ENCODE peak calls at places on chromosomes 11 and 22, in six cellular contexts. One of them, this sample, is unnamed.

GRCh38 chr11:129279326-129280026 is 87.4 kb upstream of the ARHGAP32 start:
- DNase-seq in mesenchymal stem cell: peak
- DNase-seq in IMR-90: peak
- DNase-seq in H1: peak
- DNase-seq in trophoblast cell: peak
- DNase-seq in H9: peak
- DNase-seq in this sample: peak

GRCh38 chr11:122733301-122733686 is 77.8 kb downstream of the UBASH3B start:
- DNase-seq in mesenchymal stem cell: peak
- DNase-seq in H1: no peak
- DNase-seq in IMR-90: peak
- DNase-seq in trophoblast cell: peak
- DNase-seq in H9: no peak
- DNase-seq in this sample: no peak

GRCh38 chr11:64384981-64385952 is 26.3 kb downstream of the RPS6KA4 start:
- DNase-seq in IMR-90: no peak
- DNase-seq in H9: no peak
- DNase-seq in trophoblast cell: peak
- DNase-seq in H1: no peak
- DNase-seq in mesenchymal stem cell: no peak
- DNase-seq in this sample: no peak

GRCh38 chr11:120061761-120062560 is 76.0 kb downstream of the TRIM29 start:
- DNase-seq in H9: peak
- DNase-seq in IMR-90: no peak
- DNase-seq in mesenchymal stem cell: no peak
- DNase-seq in H1: peak
- DNase-seq in trophoblast cell: peak
- DNase-seq in this sample: peak

GRCh38 chr11:110613526-110613925 is 98.7 kb downstream of the ARHGAP20 start:
- DNase-seq in trophoblast cell: peak
- DNase-seq in IMR-90: peak
- DNase-seq in H1: no peak
- DNase-seq in mesenchymal stem cell: no peak
- DNase-seq in H9: no peak
- DNase-seq in this sample: no peak

GRCh38 chr22:27472975-27473374 is 328.6 kb downstream of the MN1 start:
- DNase-seq in IMR-90: no peak
- DNase-seq in H9: no peak
- DNase-seq in H1: no peak
- DNase-seq in trophoblast cell: no peak
- DNase-seq in mesenchymal stem cell: no peak
- DNase-seq in this sample: no peak

GRCh38 chr11:91219501-91219900 is 996.7 kb upstream of the CHORDC1 start:
- DNase-seq in mesenchymal stem cell: no peak
- DNase-seq in H9: no peak
- DNase-seq in H1: no peak
- DNase-seq in trophoblast cell: peak
- DNase-seq in IMR-90: peak
- DNase-seq in this sample: no peak

GRCh38 chr11:68978931-68979591 is 1.7 kb downstream of the MRGPRD start:
- DNase-seq in H1: no peak
- DNase-seq in mesenchymal stem cell: no peak
- DNase-seq in trophoblast cell: no peak
- DNase-seq in IMR-90: no peak
- DNase-seq in H9: peak
- DNase-seq in this sample: no peak

GRCh38 chr11:61787928-61788491 is 4.4 kb downstream of the TMEM258 start:
- DNase-seq in mesenchymal stem cell: peak
- DNase-seq in H9: peak
- DNase-seq in H1: peak
- DNase-seq in trophoblast cell: peak
- DNase-seq in IMR-90: peak
- DNase-seq in this sample: peak

GRCh38 chr11:112596324-112596723 is 335.7 kb upstream of the PLET1 start:
- DNase-seq in H9: peak
- DNase-seq in mesenchymal stem cell: no peak
- DNase-seq in trophoblast cell: no peak
- DNase-seq in IMR-90: no peak
- DNase-seq in H1: no peak
- DNase-seq in this sample: no peak

GRCh38 chr11:108009497-108010360 is 1.0 kb downstream of the CUL5 start:
- DNase-seq in IMR-90: no peak
- DNase-seq in trophoblast cell: peak
- DNase-seq in mesenchymal stem cell: peak
- DNase-seq in H9: no peak
- DNase-seq in H1: no peak
- DNase-seq in this sample: no peak

GRCh38 chr22:19371893-19372292 is 59.6 kb downstream of the HIRA start:
- DNase-seq in mesenchymal stem cell: no peak
- DNase-seq in H1: no peak
- DNase-seq in IMR-90: no peak
- DNase-seq in H9: no peak
- DNase-seq in trophoblast cell: no peak
- DNase-seq in this sample: no peak

GRCh38 chr11:117387992-117388765 is 60.5 kb downstream of the CEP164 start:
- DNase-seq in IMR-90: peak
- DNase-seq in trophoblast cell: peak
- DNase-seq in H9: no peak
- DNase-seq in H1: no peak
- DNase-seq in mesenchymal stem cell: peak
- DNase-seq in this sample: no peak

GRCh38 chr11:134374891-134375550 is 37.0 kb downstream of the B3GAT1 start:
- DNase-seq in H9: no peak
- DNase-seq in IMR-90: no peak
- DNase-seq in H1: no peak
- DNase-seq in trophoblast cell: no peak
- DNase-seq in mesenchymal stem cell: no peak
- DNase-seq in this sample: no peak

GRCh38 chr11:67345247-67345948 is 7.9 kb downstream of the POLD4 start:
- DNase-seq in IMR-90: no peak
- DNase-seq in mesenchymal stem cell: no peak
- DNase-seq in H1: no peak
- DNase-seq in trophoblast cell: no peak
- DNase-seq in H9: no peak
- DNase-seq in this sample: no peak

GRCh38 chr22:20011993-20012740 is 4.5 kb downstream of the ARVCF start:
- DNase-seq in H9: no peak
- DNase-seq in mesenchymal stem cell: no peak
- DNase-seq in IMR-90: no peak
- DNase-seq in trophoblast cell: no peak
- DNase-seq in H1: no peak
- DNase-seq in this sample: no peak

GRCh38 chr11:62805991-62806441 is 776 bp upstream of the NXF1 start:
- DNase-seq in trophoblast cell: no peak
- DNase-seq in H1: no peak
- DNase-seq in H9: no peak
- DNase-seq in IMR-90: no peak
- DNase-seq in mesenchymal stem cell: peak
- DNase-seq in this sample: no peak

GRCh38 chr11:75602916-75603315 is 40.9 kb downstream of the SERPINH1 start:
- DNase-seq in H1: no peak
- DNase-seq in H9: no peak
- DNase-seq in trophoblast cell: no peak
- DNase-seq in IMR-90: peak
- DNase-seq in mesenchymal stem cell: peak
- DNase-seq in this sample: no peak

GRCh38 chr11:92440701-92441338 is 216.2 kb downstream of the FAT3 start:
- DNase-seq in H1: no peak
- DNase-seq in trophoblast cell: no peak
- DNase-seq in mesenchymal stem cell: no peak
- DNase-seq in H9: no peak
- DNase-seq in IMR-90: no peak
- DNase-seq in this sample: no peak

DNA sequence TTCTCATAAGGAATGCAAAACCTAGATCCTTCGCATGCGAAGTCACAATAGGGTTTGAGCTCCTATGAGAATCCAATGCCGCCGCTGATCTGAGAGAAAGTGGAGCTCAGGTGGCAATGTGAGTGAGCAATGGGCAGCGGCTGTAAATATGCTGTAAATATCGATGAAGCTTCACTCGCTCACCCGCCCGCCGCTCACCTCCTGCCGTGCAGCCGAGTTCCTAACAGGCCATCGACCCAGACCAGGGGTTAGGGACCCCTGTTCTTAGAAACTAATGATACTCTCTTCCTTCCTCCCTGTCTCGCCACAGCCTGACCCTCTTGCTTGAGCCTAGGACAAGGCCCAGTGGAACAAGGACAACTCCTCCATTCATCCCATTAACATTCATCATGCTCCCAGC is 9.5 kb upstream of the PLA2G6 start:
- DNase-seq in trophoblast cell: no peak
- DNase-seq in H1: no peak
- DNase-seq in IMR-90: no peak
- DNase-seq in H9: no peak
- DNase-seq in mesenchymal stem cell: no peak
- DNase-seq in this sample: no peak
- H3K14ac ChIP-seq in trophoblast cell: no peak
- H3K14ac ChIP-seq in H1: no peak
- H3K14ac ChIP-seq in IMR-90: no peak
- H3K14ac ChIP-seq in H9: no peak
- H3K14ac ChIP-seq in mesenchymal stem cell: no peak
- H3K14ac ChIP-seq in this sample: no peak

GRCh38 chr11:3823762-3824506 is 15.6 kb downstream of the PGAP2 start:
- DNase-seq in trophoblast cell: no peak
- DNase-seq in mesenchymal stem cell: no peak
- DNase-seq in H9: no peak
- DNase-seq in H1: no peak
- DNase-seq in IMR-90: no peak
- DNase-seq in this sample: no peak

GRCh38 chr11:3826721-3827120 is 14.0 kb downstream of the RHOG start:
- DNase-seq in mesenchymal stem cell: no peak
- DNase-seq in trophoblast cell: no peak
- DNase-seq in IMR-90: no peak
- DNase-seq in H1: peak
- DNase-seq in H9: no peak
- DNase-seq in this sample: no peak

GRCh38 chr11:3825473-3826154 is 15.1 kb downstream of the RHOG start:
- DNase-seq in mesenchymal stem cell: no peak
- DNase-seq in trophoblast cell: no peak
- DNase-seq in IMR-90: no peak
- DNase-seq in H9: no peak
- DNase-seq in H1: no peak
- DNase-seq in this sample: no peak

GRCh38 chr11:3823303-3823702 is 14.9 kb downstream of the PGAP2 start:
- DNase-seq in H9: no peak
- DNase-seq in H1: no peak
- DNase-seq in mesenchymal stem cell: peak
- DNase-seq in IMR-90: peak
- DNase-seq in trophoblast cell: no peak
- DNase-seq in this sample: no peak

DNA sequence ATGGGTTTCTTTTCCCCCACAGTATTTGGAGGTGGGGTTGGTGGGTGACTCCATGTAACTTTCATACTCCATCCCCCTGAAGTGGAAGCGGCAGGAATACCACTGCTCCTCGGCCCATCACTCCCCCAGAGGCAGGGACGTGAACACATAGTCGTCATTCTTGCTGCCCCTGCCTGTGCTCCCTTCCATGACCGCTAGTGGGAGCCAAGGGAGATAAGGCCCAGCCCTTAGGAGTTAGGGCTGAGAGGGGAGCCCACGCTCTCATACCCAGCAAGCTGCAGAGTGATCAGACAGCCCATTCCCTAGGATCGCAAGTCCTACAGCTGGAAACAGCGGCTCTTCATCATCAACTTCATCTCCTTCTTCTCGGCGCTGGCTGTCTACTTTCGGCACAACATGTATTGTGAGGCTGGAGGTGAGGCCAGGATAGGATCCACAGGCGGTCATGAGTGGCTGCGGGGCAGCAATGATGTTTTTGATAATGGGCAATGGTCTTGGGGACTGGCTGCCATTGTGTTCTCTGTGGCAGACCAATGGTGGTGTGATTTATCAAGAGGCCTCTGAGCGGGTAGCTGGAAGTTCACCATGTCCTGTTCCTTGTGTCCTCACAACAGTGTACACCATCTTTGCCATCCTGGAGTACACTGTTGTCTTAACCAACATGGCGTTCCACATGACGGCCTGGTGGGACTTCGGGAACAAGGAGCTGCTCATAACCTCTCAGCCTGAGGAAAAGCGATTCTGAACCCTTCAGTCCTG is 15.9 kb downstream of the RHOG start:
- DNase-seq in mesenchymal stem cell: peak
- DNase-seq in trophoblast cell: peak
- DNase-seq in H1: peak
- DNase-seq in H9: peak
- DNase-seq in IMR-90: no peak
- DNase-seq in this sample: no peak
- H3K23ac ChIP-seq in mesenchymal stem cell: no peak
- H3K23ac ChIP-seq in trophoblast cell: no peak
- H3K23ac ChIP-seq in H1: no peak
- H3K23ac ChIP-seq in H9: no peak
- H3K23ac ChIP-seq in IMR-90: no peak
- H3K23ac ChIP-seq in this sample: peak

GRCh38 chr22:30694638-30695350 is at the start of gene OSBP2:
- DNase-seq in IMR-90: no peak
- DNase-seq in mesenchymal stem cell: no peak
- DNase-seq in H1: peak
- DNase-seq in H9: peak
- DNase-seq in trophoblast cell: peak
- DNase-seq in this sample: peak
- H3K14ac ChIP-seq in IMR-90: no peak
- H3K14ac ChIP-seq in mesenchymal stem cell: no peak
- H3K14ac ChIP-seq in H1: no peak
- H3K14ac ChIP-seq in H9: peak
- H3K14ac ChIP-seq in trophoblast cell: peak
- H3K14ac ChIP-seq in this sample: peak

GRCh38 chr11:125211191-125211953 is 46.8 kb downstream of the PKNOX2 start:
- DNase-seq in IMR-90: peak
- DNase-seq in H1: no peak
- DNase-seq in mesenchymal stem cell: no peak
- DNase-seq in trophoblast cell: no peak
- DNase-seq in H9: no peak
- DNase-seq in this sample: no peak

GRCh38 chr11:125218336-125218735 is 53.8 kb downstream of the PKNOX2 start:
- DNase-seq in trophoblast cell: no peak
- DNase-seq in H1: no peak
- DNase-seq in H9: no peak
- DNase-seq in mesenchymal stem cell: no peak
- DNase-seq in IMR-90: no peak
- DNase-seq in this sample: no peak

GRCh38 chr11:125214466-125215204 is 50.1 kb downstream of the PKNOX2 start:
- DNase-seq in trophoblast cell: no peak
- DNase-seq in H1: no peak
- DNase-seq in H9: no peak
- DNase-seq in mesenchymal stem cell: no peak
- DNase-seq in IMR-90: no peak
- DNase-seq in this sample: peak

GRCh38 chr11:125215951-125216350 is 51.4 kb downstream of the PKNOX2 start:
- DNase-seq in mesenchymal stem cell: peak
- DNase-seq in H1: no peak
- DNase-seq in trophoblast cell: no peak
- DNase-seq in H9: no peak
- DNase-seq in IMR-90: no peak
- DNase-seq in this sample: no peak

DNA sequence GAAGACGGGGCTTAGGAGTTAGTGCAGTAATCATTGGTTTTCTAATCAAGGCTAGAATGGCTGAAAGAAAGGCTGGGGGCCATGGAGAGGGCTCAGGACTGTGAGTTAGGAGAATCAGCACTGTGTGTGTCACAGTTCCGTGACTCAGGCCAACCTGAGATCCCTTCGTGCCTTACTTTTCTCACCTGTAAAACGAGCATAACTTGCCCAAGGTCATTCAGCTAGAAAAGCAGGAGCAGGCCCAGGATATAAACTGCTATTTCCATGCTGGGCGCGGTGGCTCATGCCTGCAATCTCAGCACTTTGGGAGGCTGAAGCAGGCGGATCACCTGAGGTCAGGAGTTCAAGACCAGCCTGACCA is 50.6 kb downstream of the PKNOX2 start:
- DNase-seq in IMR-90: no peak
- DNase-seq in H9: no peak
- DNase-seq in trophoblast cell: peak
- DNase-seq in mesenchymal stem cell: no peak
- DNase-seq in H1: no peak
- DNase-seq in this sample: no peak
- H3K23ac ChIP-seq in IMR-90: no peak
- H3K23ac ChIP-seq in H9: no peak
- H3K23ac ChIP-seq in trophoblast cell: no peak
- H3K23ac ChIP-seq in mesenchymal stem cell: no peak
- H3K23ac ChIP-seq in H1: no peak
- H3K23ac ChIP-seq in this sample: no peak

This sample was measured in neuronal stem cell.